ENCODE peak calls at places on chromosome 16, in five cellular contexts. X, Z, Y, H and J are unnamed samples.

GRCh38 chr16:85861095-85861825 is 37.7 kb upstream of the IRF8 start:
- DNase-seq in X (peak), Z (no peak), Y (no peak), H (no peak), J (no peak)

GRCh38 chr16:87344931-87345631 is 27.9 kb upstream of the C16orf95 start:
- DNase-seq in X (peak), Z (peak), Y (no peak), H (no peak), J (peak)

GRCh38 chr16:19980866-19981265 is 92.8 kb downstream of the GPR139 start:
- DNase-seq in X (no peak), Z (no peak), Y (no peak), H (no peak), J (peak)

GRCh38 chr16:10897134-10897533 is 20.1 kb downstream of the CIITA start:
- DNase-seq in X (no peak), Z (no peak), Y (no peak), H (no peak), J (no peak)

GRCh38 chr16:86676216-86676800 is 98.0 kb downstream of the FOXL1 start:
- DNase-seq in X (no peak), Z (no peak), Y (peak), H (no peak), J (no peak)

GRCh38 chr16:48223490-48223889 is 20.6 kb upstream of the LONP2 start:
- DNase-seq in X (no peak), Z (no peak), Y (no peak), H (no peak), J (no peak)

GRCh38 chr16:86997058-86997457 is 320.1 kb downstream of the C16orf95 start:
- DNase-seq in X (no peak), Z (no peak), Y (no peak), H (no peak), J (no peak)

GRCh38 chr16:5850632-5851175 is 753.1 kb upstream of the EEF2KMT start:
- DNase-seq in X (no peak), Z (no peak), Y (no peak), H (no peak), J (peak)

GRCh38 chr16:85498607-85499006 is 114.5 kb upstream of the GSE1 start:
- DNase-seq in X (no peak), Z (no peak), Y (no peak), H (no peak), J (no peak)

GRCh38 chr16:27642753-27643152 is 92.8 kb downstream of the KATNIP start:
- DNase-seq in X (no peak), Z (no peak), Y (peak), H (no peak), J (peak)

GRCh38 chr16:85402910-85403692 is 210.0 kb upstream of the GSE1 start:
- DNase-seq in X (no peak), Z (no peak), Y (no peak), H (peak), J (no peak)

GRCh38 chr16:1749152-1750117 is 21.9 kb downstream of the NME3 start:
- DNase-seq in X (no peak), Z (no peak), Y (peak), H (no peak), J (peak)

GRCh38 chr16:52050418-52050817 is 496.5 kb downstream of the TOX3 start:
- DNase-seq in X (no peak), Z (no peak), Y (no peak), H (no peak), J (no peak)

GRCh38 chr16:70746040-70746707 is 54.8 kb downstream of the VAC14 start:
- DNase-seq in X (peak), Z (no peak), Y (peak), H (no peak), J (peak)

GRCh38 chr16:83443972-83444371 is 363.8 kb upstream of the HSBP1 start:
- DNase-seq in X (no peak), Z (no peak), Y (no peak), H (no peak), J (no peak)

GRCh38 chr16:82160226-82160625 is 9.8 kb downstream of the MPHOSPH6 start:
- DNase-seq in X (no peak), Z (no peak), Y (no peak), H (no peak), J (no peak)

GRCh38 chr16:21656795-21657768 is 4.7 kb upstream of the IGSF6 start:
- DNase-seq in X (no peak), Z (no peak), Y (peak), H (no peak), J (peak)

GRCh38 chr16:11009027-11009755 is 64.8 kb downstream of the CLEC16A start:
- DNase-seq in X (no peak), Z (no peak), Y (no peak), H (no peak), J (no peak)

GRCh38 chr16:55728797-55729196 is 73.0 kb downstream of the SLC6A2 start:
- DNase-seq in X (peak), Z (no peak), Y (no peak), H (no peak), J (no peak)

GRCh38 chr16:47523342-47524006 is 62.3 kb downstream of the PHKB start:
- DNase-seq in X (no peak), Z (no peak), Y (no peak), H (no peak), J (no peak)

GRCh38 chr16:71927383-71927782 is 32.1 kb downstream of the IST1 start:
- DNase-seq in X (peak), Z (no peak), Y (peak), H (peak), J (no peak)

GRCh38 chr16:57100445-57100844 is 8.1 kb downstream of the CPNE2 start:
- DNase-seq in X (no peak), Z (no peak), Y (no peak), H (no peak), J (no peak)

GRCh38 chr16:70437582-70438324 is 1.1 kb downstream of the ST3GAL2 start:
- DNase-seq in X (no peak), Z (no peak), Y (peak), H (no peak), J (no peak)

GRCh38 chr16:65315004-65315398 is 193.1 kb upstream of the CDH11 start:
- DNase-seq in X (peak), Z (no peak), Y (no peak), H (peak), J (no peak)

GRCh38 chr16:5042574-5043171 is 8.9 kb upstream of the NAGPA start:
- DNase-seq in X (no peak), Z (no peak), Y (no peak), H (no peak), J (no peak)

GRCh38 chr16:88718178-88718577 is 11.9 kb downstream of the CTU2 start:
- DNase-seq in X (no peak), Z (no peak), Y (no peak), H (no peak), J (no peak)

GRCh38 chr16:67430504-67431076 is 331 bp upstream of the HSD11B2 start:
- DNase-seq in X (no peak), Z (no peak), Y (no peak), H (no peak), J (no peak)